ENCODE peak calls at places on chromosome 19, in six cellular contexts. O is thoracic aorta; V is Calu3; M is fibroblast of the aortic adventitia; G is CD8-positive, alpha-beta T cell; U is choroid plexus epithelial cell. A is an unnamed sample.

GRCh38 chr19:48123907-48124675 is 13.5 kb upstream of the PLA2G4C start:
- DNase-seq in O (no peak), V (peak), M (peak), G (no peak), U (peak), A (peak)

GRCh38 chr19:35330475-35330874 is 1.5 kb downstream of the CD22 start:
- DNase-seq in O (no peak), V (no peak), M (no peak), G (no peak), U (no peak), A (peak)

GRCh38 chr19:5974721-5975387 is 3.1 kb downstream of the RANBP3 start:
- DNase-seq in O (no peak), V (no peak), M (no peak), G (peak), U (peak), A (peak)

GRCh38 chr19:38039966-38040365 is 133.0 kb downstream of the SIPA1L3 start:
- DNase-seq in O (no peak), V (no peak), M (peak), G (no peak), U (peak), A (no peak)

GRCh38 chr19:58558623-58559274 is 338 bp upstream of the UBE2M start:
- DNase-seq in O (peak), V (peak), M (peak), G (peak), U (peak), A (peak)

GRCh38 chr19:56960959-56961622 is 120.6 kb upstream of the PEG3 start:
- DNase-seq in O (no peak), V (no peak), M (no peak), G (no peak), U (no peak), A (no peak)

GRCh38 chr19:57974434-57974833 is at the start of gene C19orf18:
- DNase-seq in O (no peak), V (no peak), M (no peak), G (no peak), U (no peak), A (no peak)

GRCh38 chr19:34457446-34457845 is 24.1 kb upstream of the WTIP start:
- DNase-seq in O (no peak), V (no peak), M (no peak), G (no peak), U (no peak), A (no peak)

GRCh38 chr19:46299695-46300094 is 2.9 kb downstream of the HIF3A start:
- DNase-seq in O (no peak), V (no peak), M (no peak), G (no peak), U (peak), A (no peak)

GRCh38 chr19:38268539-38268938 is 4.2 kb downstream of the SPINT2 start:
- DNase-seq in O (no peak), V (no peak), M (no peak), G (no peak), U (no peak), A (no peak)

GRCh38 chr19:17794731-17795494 is at the start of gene B3GNT3:
- DNase-seq in O (no peak), V (peak), M (no peak), G (no peak), U (peak), A (no peak)

GRCh38 chr19:11247391-11247790 is 8.0 kb downstream of the ANGPTL8 start:
- DNase-seq in O (no peak), V (no peak), M (peak), G (no peak), U (peak), A (no peak)

GRCh38 chr19:33876619-33877018 is 79.9 kb downstream of the KCTD15 start:
- DNase-seq in O (no peak), V (no peak), M (no peak), G (no peak), U (no peak), A (no peak)

GRCh38 chr19:17806945-17807344 is 12.0 kb downstream of the B3GNT3 start:
- DNase-seq in O (no peak), V (no peak), M (no peak), G (no peak), U (no peak), A (peak)

GRCh38 chr19:23817519-23817918 is 58.8 kb upstream of the ZNF681 start:
- DNase-seq in O (no peak), V (no peak), M (no peak), G (peak), U (peak), A (no peak)

GRCh38 chr19:2391118-2391725 is 31.2 kb downstream of the TMPRSS9 start:
- DNase-seq in O (no peak), V (peak), M (peak), G (no peak), U (peak), A (peak)

GRCh38 chr19:20247016-20247683 is 80.1 kb downstream of the ZNF486 start:
- DNase-seq in O (no peak), V (no peak), M (peak), G (peak), U (peak), A (no peak)

GRCh38 chr19:41866284-41866683 is 6.2 kb downstream of the RPS19 start:
- DNase-seq in O (no peak), V (no peak), M (no peak), G (no peak), U (no peak), A (no peak)

GRCh38 chr19:40358773-40359172 is 10.3 kb downstream of the PLD3 start:
- DNase-seq in O (no peak), V (no peak), M (no peak), G (no peak), U (no peak), A (no peak)

GRCh38 chr19:39211731-39212376 is 7.8 kb upstream of the SYCN start:
- DNase-seq in O (no peak), V (no peak), M (no peak), G (no peak), U (no peak), A (no peak)

GRCh38 chr19:47107201-47107952 is 6.2 kb downstream of the ZC3H4 start:
- DNase-seq in O (no peak), V (peak), M (peak), G (peak), U (peak), A (no peak)

GRCh38 chr19:6958786-6959185 is 62.4 kb downstream of the MBD3L2B start:
- DNase-seq in O (no peak), V (no peak), M (no peak), G (no peak), U (no peak), A (no peak)

GRCh38 chr19:47111081-47111589 is 2.4 kb downstream of the ZC3H4 start:
- DNase-seq in O (no peak), V (no peak), M (no peak), G (peak), U (peak), A (no peak)

GRCh38 chr19:43605875-43606568 is 5.9 kb upstream of the SRRM5 start:
- DNase-seq in O (no peak), V (no peak), M (no peak), G (no peak), U (no peak), A (no peak)

GRCh38 chr19:30742981-30743380 is 370.8 kb downstream of the ZNF536 start:
- DNase-seq in O (no peak), V (no peak), M (no peak), G (no peak), U (no peak), A (no peak)

GRCh38 chr19:34351382-34351802 is 13.6 kb upstream of the GPI start:
- DNase-seq in O (no peak), V (peak), M (no peak), G (no peak), U (peak), A (no peak)

GRCh38 chr19:41521860-41522555 is 54.0 kb upstream of the CEACAM21 start:
- DNase-seq in O (no peak), V (peak), M (no peak), G (peak), U (no peak), A (peak)

GRCh38 chr19:38975214-38975860 is at the start of gene FBXO17:
- DNase-seq in O (no peak), V (peak), M (peak), G (no peak), U (peak), A (peak)

GRCh38 chr19:21532904-21533303 is 27.5 kb downstream of the ZNF429 start:
- DNase-seq in O (no peak), V (no peak), M (no peak), G (no peak), U (no peak), A (no peak)

GRCh38 chr19:38564981-38565685 is 52.6 kb downstream of the MAP4K1 start:
- DNase-seq in O (no peak), V (peak), M (no peak), G (no peak), U (no peak), A (no peak)

GRCh38 chr19:19049406-19049805 is 14.4 kb upstream of the SLC25A42 start:
- DNase-seq in O (no peak), V (no peak), M (no peak), G (no peak), U (peak), A (no peak)

GRCh38 chr19:29247912-29248311 is 35.0 kb upstream of the UQCRFS1 start:
- DNase-seq in O (no peak), V (no peak), M (no peak), G (no peak), U (no peak), A (no peak)

GRCh38 chr19:30358319-30358718 is 13.9 kb upstream of the ZNF536 start:
- DNase-seq in O (no peak), V (no peak), M (no peak), G (no peak), U (no peak), A (no peak)

GRCh38 chr19:19900124-19900523 is 622 bp upstream of the ZNF93 start:
- DNase-seq in O (no peak), V (peak), M (peak), G (no peak), U (peak), A (no peak)

GRCh38 chr19:13795595-13796300 is 505 bp downstream of the ZSWIM4 start:
- DNase-seq in O (no peak), V (peak), M (no peak), G (no peak), U (peak), A (peak)

GRCh38 chr19:19274716-19275115 is 1.6 kb upstream of the TM6SF2 start:
- DNase-seq in O (no peak), V (no peak), M (no peak), G (no peak), U (no peak), A (no peak)

GRCh38 chr19:6632002-6632621 is 37.8 kb downstream of the TNFSF14 start:
- DNase-seq in O (peak), V (peak), M (peak), G (peak), U (peak), A (peak)

GRCh38 chr19:50258918-50259372 is 55.5 kb downstream of the MYH14 start:
- DNase-seq in O (no peak), V (peak), M (no peak), G (no peak), U (no peak), A (peak)

GRCh38 chr19:50257141-50257540 is 53.7 kb downstream of the MYH14 start:
- DNase-seq in O (no peak), V (no peak), M (no peak), G (no peak), U (no peak), A (no peak)

GRCh38 chr19:50252111-50252886 is 48.9 kb downstream of the MYH14 start:
- DNase-seq in O (no peak), V (peak), M (no peak), G (no peak), U (peak), A (no peak)

GRCh38 chr19:50252887-50253268 is 49.5 kb downstream of the MYH14 start:
- DNase-seq in O (no peak), V (no peak), M (no peak), G (no peak), U (no peak), A (no peak)

GRCh38 chr19:50255115-50255514 is 51.7 kb downstream of the MYH14 start:
- DNase-seq in O (no peak), V (no peak), M (no peak), G (no peak), U (no peak), A (no peak)
- TF ChIP-seq CTCF in O (no peak), V (no peak), M (no peak), G (no peak), U (no peak), A (peak)

GRCh38 chr19:49936549-49936948 is 7.2 kb upstream of the NUP62 start:
- DNase-seq in O (no peak), V (no peak), M (peak), G (no peak), U (no peak), A (no peak)

GRCh38 chr19:49938662-49939061 is 9.4 kb upstream of the NUP62 start:
- DNase-seq in O (no peak), V (no peak), M (no peak), G (no peak), U (no peak), A (no peak)

GRCh38 chr19:49940482-49940791 is 11.1 kb upstream of the NUP62 start:
- DNase-seq in O (no peak), V (no peak), M (no peak), G (no peak), U (no peak), A (no peak)

GRCh38 chr19:49939721-49940481 is 10.6 kb upstream of the NUP62 start:
- DNase-seq in O (no peak), V (peak), M (no peak), G (no peak), U (no peak), A (no peak)
- TF ChIP-seq CTCF in O (no peak), V (peak), M (no peak), G (no peak), U (peak), A (no peak)

GRCh38 chr19:51824603-51825002 is 29.6 kb downstream of the FPR3 start:
- DNase-seq in O (no peak), V (no peak), M (no peak), G (no peak), U (no peak), A (no peak)

GRCh38 chr19:51830263-51830662 is 35.3 kb downstream of the FPR3 start:
- DNase-seq in O (no peak), V (no peak), M (peak), G (no peak), U (peak), A (no peak)
- TF ChIP-seq CTCF in O (no peak), V (no peak), M (peak), G (no peak), U (peak), A (no peak)

GRCh38 chr19:51820821-51821446 is 26.0 kb downstream of the FPR3 start:
- DNase-seq in O (no peak), V (no peak), M (no peak), G (no peak), U (no peak), A (no peak)

GRCh38 chr19:51821511-51821910 is 26.6 kb downstream of the FPR3 start:
- DNase-seq in O (no peak), V (no peak), M (no peak), G (no peak), U (no peak), A (no peak)

GRCh38 chr19:51821921-51822716 is 27.2 kb downstream of the FPR3 start:
- DNase-seq in O (no peak), V (no peak), M (peak), G (no peak), U (peak), A (no peak)
- TF ChIP-seq CTCF in O (no peak), V (no peak), M (no peak), G (no peak), U (no peak), A (no peak)

GRCh38 chr19:952680-953500 is 27.1 kb downstream of the ARID3A start:
- DNase-seq in O (no peak), V (peak), M (no peak), G (no peak), U (peak), A (no peak)
- TF ChIP-seq CTCF in O (no peak), V (no peak), M (no peak), G (no peak), U (no peak), A (no peak)

GRCh38 chr19:53981408-53981998 is 9.9 kb upstream of the CACNG6 start:
- DNase-seq in O (no peak), V (peak), M (no peak), G (no peak), U (no peak), A (no peak)

GRCh38 chr19:53978975-53979801 is 12.2 kb upstream of the CACNG6 start:
- DNase-seq in O (no peak), V (no peak), M (no peak), G (no peak), U (no peak), A (no peak)

GRCh38 chr19:53977429-53977990 is 13.9 kb upstream of the CACNG6 start:
- DNase-seq in O (peak), V (peak), M (peak), G (peak), U (peak), A (no peak)

GRCh38 chr19:53980553-53981407 is 10.7 kb upstream of the CACNG6 start:
- DNase-seq in O (no peak), V (peak), M (peak), G (no peak), U (peak), A (no peak)

DNA sequence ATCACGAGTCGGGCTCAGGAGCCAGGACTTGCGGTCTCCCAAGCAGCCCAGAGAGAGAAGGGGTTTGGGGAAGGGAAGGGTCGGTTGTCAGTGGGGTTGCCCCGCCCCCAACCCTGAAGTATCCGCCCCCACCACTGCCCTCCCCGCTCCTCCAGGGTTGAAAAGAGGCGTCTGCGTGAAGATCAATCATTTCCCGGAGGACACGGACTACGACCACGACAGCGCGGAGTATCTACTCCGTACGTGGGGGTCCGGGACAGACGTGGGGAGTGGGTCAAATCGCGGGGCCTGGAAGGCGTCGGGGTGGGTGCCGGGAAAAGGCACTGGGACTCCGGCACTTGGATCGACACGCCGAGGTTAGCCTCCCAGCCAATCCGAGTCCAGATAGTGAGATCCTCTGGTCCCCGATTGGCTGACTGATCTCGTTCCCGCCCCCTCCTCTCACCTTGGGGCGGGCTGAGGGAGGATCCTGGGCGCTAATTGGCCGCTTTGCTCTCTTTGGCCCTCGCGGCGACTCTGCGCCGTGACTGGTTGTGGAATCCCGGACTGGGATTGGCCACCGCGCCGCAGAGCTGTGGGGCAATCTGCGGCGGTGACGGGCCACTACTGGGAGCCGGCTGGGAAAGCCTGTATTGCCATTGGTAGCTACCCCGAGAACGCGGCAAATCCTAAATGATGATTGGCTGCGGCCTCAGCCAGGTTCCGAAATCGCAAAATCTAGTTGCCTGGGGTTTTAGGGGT is 13.3 kb upstream of the CACNG6 start:
- DNase-seq in O (peak), V (no peak), M (peak), G (no peak), U (peak), A (no peak)
- TF ChIP-seq CTCF in O (no peak), V (no peak), M (no peak), G (no peak), U (no peak), A (no peak)

GRCh38 chr19:4123615-4124568 is at the start of gene MAP2K2:
- DNase-seq in O (peak), V (peak), M (peak), G (peak), U (peak), A (peak)
- TF ChIP-seq CTCF in O (peak), V (no peak), M (no peak), G (no peak), U (no peak), A (peak)

GRCh38 chr19:336067-336614 is 8.5 kb downstream of the MIER2 start:
- DNase-seq in O (no peak), V (no peak), M (peak), G (no peak), U (peak), A (no peak)
- TF ChIP-seq CTCF in O (no peak), V (no peak), M (no peak), G (no peak), U (no peak), A (no peak)

DNA sequence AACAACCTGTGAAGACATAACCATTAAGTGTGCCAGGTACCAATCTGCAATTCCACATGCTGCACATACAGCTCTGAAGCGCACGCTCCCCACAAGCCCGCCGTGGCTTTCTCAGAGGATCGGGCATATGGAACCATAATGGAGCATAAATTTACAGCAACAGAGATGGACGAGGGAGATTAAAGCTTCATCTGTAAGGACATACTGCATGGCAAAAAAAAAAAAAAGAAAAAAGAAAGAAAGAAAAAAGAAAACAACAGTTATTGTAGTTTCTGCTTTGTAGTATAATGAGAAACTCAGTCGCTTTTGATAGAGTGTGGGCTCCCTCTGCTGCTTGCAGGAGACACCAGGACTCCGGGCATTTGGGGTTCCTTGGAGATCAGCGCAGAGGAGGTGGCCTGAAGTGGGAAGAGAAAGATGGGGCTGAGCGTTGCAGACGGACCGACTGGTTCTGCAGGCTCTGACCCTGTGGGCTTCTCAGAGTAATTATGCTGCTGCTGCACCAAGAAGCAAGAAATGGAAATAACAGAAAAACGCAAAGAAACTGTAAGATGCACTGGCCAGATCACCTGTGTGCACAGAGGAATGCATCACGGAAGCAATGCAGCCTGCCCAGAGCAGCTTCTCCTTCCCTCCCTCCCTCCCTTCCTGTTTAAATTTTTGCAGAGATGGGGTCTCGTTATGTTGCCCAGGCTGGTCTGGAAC is 10.8 kb upstream of the PDCD5 start:
- DNase-seq in O (no peak), V (peak), M (peak), G (peak), U (peak), A (peak)
- TF ChIP-seq CTCF in O (no peak), V (peak), M (peak), G (peak), U (peak), A (peak)

GRCh38 chr19:10205636-10206035 is 10.9 kb upstream of the DNMT1 start:
- DNase-seq in O (no peak), V (no peak), M (no peak), G (no peak), U (no peak), A (no peak)

GRCh38 chr19:10209305-10209704 is 14.6 kb upstream of the DNMT1 start:
- DNase-seq in O (no peak), V (no peak), M (peak), G (no peak), U (no peak), A (no peak)

GRCh38 chr19:10203686-10204085 is 8.9 kb upstream of the DNMT1 start:
- DNase-seq in O (no peak), V (no peak), M (no peak), G (no peak), U (no peak), A (no peak)

GRCh38 chr19:10206226-10206873 is 11.6 kb upstream of the DNMT1 start:
- DNase-seq in O (no peak), V (peak), M (peak), G (no peak), U (peak), A (no peak)

GRCh38 chr19:10207026-10207425 is 12.3 kb upstream of the DNMT1 start:
- DNase-seq in O (no peak), V (no peak), M (no peak), G (no peak), U (no peak), A (peak)
- TF ChIP-seq CTCF in O (no peak), V (no peak), M (no peak), G (no peak), U (peak), A (no peak)